ENCODE peak calls at places on chromosome 13, in seven cellular contexts. U is GM13977; V is stimulated activated CD4-positive, alpha-beta T cell treated with anti-CD3 and anti-CD28 coated beads, Interleukin-15, amount 100 ng/mL, for 1 hour; E is activated T-cell treated with anti-CD3 and anti-CD28 coated beads for 24 hours; I is GM23248; O is HT1080; Q is posterior vena cava. R is an unnamed sample.

GRCh38 chr13:29830000-29830399 is 20.4 kb downstream of the UBL3 start:
- DNase-seq in U (no peak), V (no peak), E (no peak), I (no peak), O (no peak), Q (no peak), R (no peak)

GRCh38 chr13:103692442-103692841 is 626.2 kb upstream of the SLC10A2 start:
- DNase-seq in U (no peak), V (no peak), E (no peak), I (no peak), O (no peak), Q (no peak), R (no peak)

GRCh38 chr13:111939285-111940278 is 127.4 kb upstream of the SOX1 start:
- DNase-seq in U (no peak), V (no peak), E (no peak), I (no peak), O (no peak), Q (no peak), R (no peak)

GRCh38 chr13:101698400-101698799 is 245.9 kb downstream of the ITGBL1 start:
- DNase-seq in U (no peak), V (no peak), E (no peak), I (peak; percentile 55), O (no peak), Q (no peak), R (peak; percentile 66)

GRCh38 chr13:40983269-40983668 is 35.8 kb downstream of the ELF1 start:
- DNase-seq in U (no peak), V (no peak), E (no peak), I (peak; percentile 30), O (no peak), Q (no peak), R (no peak)

GRCh38 chr13:110713981-110714797 is 689 bp downstream of the ING1 start:
- DNase-seq in U (peak; percentile 69), V (peak; percentile 59), E (peak; percentile 51), I (peak; percentile 80), O (no peak), Q (peak; percentile 85), R (peak; percentile 50)

GRCh38 chr13:46492946-46493345 is 60.0 kb upstream of the LRCH1 start:
- DNase-seq in U (peak; percentile 32), V (no peak), E (no peak), I (peak; percentile 65), O (peak; percentile 54), Q (no peak), R (peak; percentile 16)

GRCh38 chr13:101624981-101625380 is 172.5 kb downstream of the ITGBL1 start:
- DNase-seq in U (no peak), V (no peak), E (no peak), I (no peak), O (no peak), Q (no peak), R (no peak)

GRCh38 chr13:66559093-66559492 is 671.0 kb downstream of the PCDH9 start:
- DNase-seq in U (no peak), V (no peak), E (no peak), I (no peak), O (no peak), Q (no peak), R (no peak)

GRCh38 chr13:63364159-63364558 is 1948.5 kb upstream of the PCDH20 start:
- DNase-seq in U (no peak), V (no peak), E (no peak), I (no peak), O (no peak), Q (no peak), R (no peak)

GRCh38 chr13:33079960-33080359 is 63.7 kb downstream of the KL start:
- DNase-seq in U (no peak), V (no peak), E (no peak), I (no peak), O (no peak), Q (no peak), R (no peak)

GRCh38 chr13:23751195-23751594 is 138.0 kb downstream of the MIPEP start:
- DNase-seq in U (peak; percentile 36), V (no peak), E (no peak), I (no peak), O (peak; percentile 62), Q (no peak), R (peak; percentile 21)

GRCh38 chr13:108777421-108778420 is 148.3 kb downstream of the MYO16 start:
- DNase-seq in U (no peak), V (no peak), E (no peak), I (no peak), O (peak; percentile 95), Q (no peak), R (no peak)

GRCh38 chr13:28252547-28252946 is 114.2 kb downstream of the PAN3 start:
- DNase-seq in U (no peak), V (no peak), E (no peak), I (no peak), O (no peak), Q (no peak), R (no peak)

GRCh38 chr13:65964672-65965071 is 1265.5 kb downstream of the PCDH9 start:
- DNase-seq in U (no peak), V (no peak), E (no peak), I (no peak), O (peak; percentile 40), Q (no peak), R (peak; percentile 35)

GRCh38 chr13:100983111-100983510 is 308.5 kb upstream of the TMTC4 start:
- DNase-seq in U (no peak), V (no peak), E (no peak), I (no peak), O (no peak), Q (no peak), R (no peak)

GRCh38 chr13:68551701-68552522 is 1321.8 kb upstream of the PCDH9 start:
- DNase-seq in U (no peak), V (no peak), E (no peak), I (no peak), O (peak; percentile 52), Q (no peak), R (no peak)

GRCh38 chr13:113065406-113066141 is 40.0 kb upstream of the F7 start:
- DNase-seq in U (no peak), V (no peak), E (no peak), I (no peak), O (peak; percentile 32), Q (peak; percentile 57), R (no peak)

GRCh38 chr13:76937416-76937815 is 10.9 kb upstream of the ACOD1 start:
- DNase-seq in U (no peak), V (no peak), E (no peak), I (peak; percentile 93), O (peak; percentile 93), Q (no peak), R (peak; percentile 93)

GRCh38 chr13:69077267-69077666 is 1030.4 kb upstream of the ATXN8OS start:
- DNase-seq in U (no peak), V (no peak), E (no peak), I (no peak), O (no peak), Q (no peak), R (no peak)

GRCh38 chr13:113537205-113537604 is 46.7 kb upstream of the DCUN1D2 start:
- DNase-seq in U (no peak), V (no peak), E (no peak), I (no peak), O (no peak), Q (peak; percentile 58), R (no peak)

GRCh38 chr13:44713793-44714469 is 137.8 kb upstream of the TSC22D1 start:
- DNase-seq in U (no peak), V (no peak), E (no peak), I (peak; percentile 95), O (peak; percentile 97), Q (no peak), R (peak; percentile 91)

GRCh38 chr13:36344173-36344572 is 2.0 kb downstream of the SPART start:
- DNase-seq in U (no peak), V (no peak), E (no peak), I (peak; percentile 65), O (peak; percentile 21), Q (no peak), R (peak; percentile 65)